ENCODE peak calls at places on chromosomes 12 and 14, in ten cellular contexts. X is NCI-H2081, A is astrocyte of the spinal cord, Y is frontal cortex, F is ELF-1, L is suprapubic skin, V is NCI-H1694 treated with DMSO at 0.1 percent for 48 hours, W is T-helper 2 cell, R is Calu3, I is occipital lobe. Q is an unnamed sample.

GRCh38 chr14:103563089-103563620 is 395 bp downstream of the COA8 start:
- DNase-seq in X (peak), A (no peak), Y (no peak), F (no peak), L (no peak), V (no peak), W (no peak), R (no peak), I (no peak), Q (no peak)

GRCh38 chr14:63492391-63492790 is 50.8 kb downstream of the PPP2R5E start:
- DNase-seq in X (no peak), A (peak), Y (no peak), F (no peak), L (no peak), V (no peak), W (no peak), R (no peak), I (no peak), Q (peak)

GRCh38 chr14:103109789-103110415 is 13.4 kb upstream of the TNFAIP2 start:
- DNase-seq in X (no peak), A (peak), Y (no peak), F (peak), L (no peak), V (peak), W (no peak), R (no peak), I (no peak), Q (peak)

GRCh38 chr12:119222222-119222951 is 43.7 kb downstream of the HSPB8 start:
- DNase-seq in X (no peak), A (no peak), Y (no peak), F (no peak), L (no peak), V (no peak), W (no peak), R (no peak), I (no peak), Q (no peak)

GRCh38 chr12:111451649-111452129 is 46.0 kb downstream of the SH2B3 start:
- DNase-seq in X (peak), A (peak), Y (peak), F (no peak), L (peak), V (peak), W (no peak), R (peak), I (no peak), Q (peak)

GRCh38 chr12:2053675-2054070 is 886 bp downstream of the CACNA1C start:
- DNase-seq in X (no peak), A (no peak), Y (no peak), F (no peak), L (no peak), V (no peak), W (no peak), R (no peak), I (no peak), Q (peak)

GRCh38 chr12:6278439-6279255 is 31.8 kb upstream of the PLEKHG6 start:
- DNase-seq in X (peak), A (peak), Y (peak), F (peak), L (peak), V (peak), W (peak), R (peak), I (peak), Q (peak)

GRCh38 chr14:29216316-29216715 is 449.7 kb downstream of the FOXG1 start:
- DNase-seq in X (peak), A (no peak), Y (no peak), F (no peak), L (no peak), V (peak), W (no peak), R (no peak), I (no peak), Q (no peak)

GRCh38 chr12:115639667-115640012 is 637.9 kb downstream of the MED13L start:
- DNase-seq in X (no peak), A (no peak), Y (no peak), F (peak), L (no peak), V (no peak), W (no peak), R (no peak), I (no peak), Q (no peak)

GRCh38 chr14:38405851-38406630 is 150.1 kb upstream of the CLEC14A start:
- DNase-seq in X (peak), A (peak), Y (no peak), F (peak), L (no peak), V (peak), W (no peak), R (no peak), I (no peak), Q (peak)

GRCh38 chr14:89957791-89958190 is 2.1 kb downstream of the TDP1 start:
- DNase-seq in X (no peak), A (no peak), Y (no peak), F (no peak), L (no peak), V (no peak), W (no peak), R (no peak), I (peak), Q (no peak)

GRCh38 chr14:56268039-56268438 is 149.8 kb downstream of the PELI2 start:
- DNase-seq in X (no peak), A (peak), Y (no peak), F (no peak), L (no peak), V (no peak), W (no peak), R (no peak), I (no peak), Q (peak)

GRCh38 chr12:52208424-52209165 is 16.8 kb upstream of the KRT80 start:
- DNase-seq in X (no peak), A (no peak), Y (no peak), F (no peak), L (no peak), V (no peak), W (no peak), R (no peak), I (no peak), Q (peak)

GRCh38 chr12:58509116-58509885 is 411.0 kb downstream of the LRIG3 start:
- DNase-seq in X (no peak), A (peak), Y (no peak), F (no peak), L (no peak), V (no peak), W (no peak), R (no peak), I (no peak), Q (peak)

GRCh38 chr12:6958609-6959375 is 7.6 kb downstream of the PTPN6 start:
- DNase-seq in X (no peak), A (no peak), Y (peak), F (no peak), L (no peak), V (no peak), W (peak), R (no peak), I (no peak), Q (no peak)

GRCh38 chr12:25552681-25553080 is 402 bp downstream of the LMNTD1 start:
- DNase-seq in X (no peak), A (peak), Y (no peak), F (no peak), L (no peak), V (no peak), W (no peak), R (no peak), I (no peak), Q (no peak)

GRCh38 chr12:20342111-20342510 is 26.2 kb upstream of the PDE3A start:
- DNase-seq in X (no peak), A (no peak), Y (no peak), F (no peak), L (no peak), V (no peak), W (no peak), R (no peak), I (no peak), Q (no peak)

GRCh38 chr12:107129315-107129930 is 36.1 kb upstream of the CRY1 start:
- DNase-seq in X (peak), A (no peak), Y (no peak), F (no peak), L (no peak), V (no peak), W (no peak), R (no peak), I (no peak), Q (no peak)

Q was measured in cardiac fibroblast.